ENCODE peak calls at places on chromosomes 13 and 19, in seven cellular contexts. N is CD8-positive, alpha-beta T cell; U is AG09309; T is AG04450; J is dorsolateral prefrontal cortex; M is ovary; I is GM06990. W is an unnamed sample.

GRCh38 chr13:49348748-49349147 is 95.1 kb downstream of the CAB39L start:
- DNase-seq in U (no peak), M (no peak), J (no peak), N (no peak), T (no peak), I (no peak), W (peak; percentile 4)

GRCh38 chr13:107395927-107396757 is 819.2 kb downstream of the LIG4 start:
- DNase-seq in T (no peak), N (no peak), U (no peak), I (no peak), M (no peak), J (no peak), W (no peak)

GRCh38 chr13:32031025-32031814 is at the start of gene FRY:
- DNase-seq in M (peak; percentile 65), J (peak; percentile 78), I (peak; percentile 50), N (peak; percentile 20), T (no peak), U (no peak), W (peak; percentile 40)

GRCh38 chr19:49930483-49931011 is 1.2 kb upstream of the NUP62 start:
- DNase-seq in U (no peak), I (no peak), T (no peak), M (peak; percentile 74), N (no peak), J (no peak), W (no peak)

GRCh38 chr19:43781630-43782310 is 997 bp upstream of the KCNN4 start:
- DNase-seq in J (no peak), T (no peak), M (no peak), N (no peak), I (no peak), U (no peak), W (peak; percentile 53)

GRCh38 chr13:21123956-21124355 is 52.4 kb downstream of the SKA3 start:
- DNase-seq in I (no peak), U (no peak), T (no peak), N (no peak), M (no peak), J (no peak), W (no peak)

GRCh38 chr13:47337781-47338507 is 441.1 kb upstream of the HTR2A start:
- DNase-seq in T (peak; percentile 52), J (peak; percentile 29), U (peak; percentile 49), N (no peak), I (no peak), M (no peak), W (no peak)

GRCh38 chr19:6590458-6591319 is at the start of gene CD70:
- DNase-seq in U (no peak), N (peak; percentile 29), J (no peak), M (no peak), T (no peak), I (peak; percentile 91), W (peak; percentile 51)

GRCh38 chr19:42655748-42656147 is 61.0 kb upstream of the CEACAM8 start:
- DNase-seq in T (no peak), N (no peak), U (no peak), J (no peak), I (no peak), M (no peak), W (no peak)

GRCh38 chr13:106455190-106455589 is 80.3 kb downstream of the EFNB2 start:
- DNase-seq in J (no peak), U (no peak), I (no peak), N (no peak), M (no peak), T (no peak), W (no peak)

GRCh38 chr13:104011505-104012270 is 945.5 kb upstream of the SLC10A2 start:
- DNase-seq in I (no peak), N (no peak), U (no peak), M (no peak), T (no peak), J (no peak), W (no peak)

GRCh38 chr19:58380037-58380735 is 644 bp downstream of the ZNF837 start:
- DNase-seq in M (no peak), I (no peak), N (no peak), T (no peak), J (no peak), U (no peak), W (peak; percentile 11)

GRCh38 chr19:13181747-13182388 is 31.7 kb downstream of the IER2 start:
- DNase-seq in M (peak; percentile 39), T (no peak), U (no peak), J (peak; percentile 81), N (no peak), I (peak; percentile 67), W (peak; percentile 28)

GRCh38 chr19:58261600-58261967 is 17.2 kb upstream of the ZNF8 start:
- DNase-seq in T (no peak), I (no peak), J (no peak), N (no peak), U (no peak), M (no peak), W (no peak)

GRCh38 chr13:31441804-31442487 is 242.2 kb downstream of the B3GLCT start:
- DNase-seq in J (no peak), U (no peak), M (peak; percentile 24), N (no peak), T (no peak), I (no peak), W (no peak)

GRCh38 chr13:111093136-111093535 is 22.0 kb upstream of the ARHGEF7 start:
- DNase-seq in N (no peak), T (no peak), U (no peak), I (no peak), M (no peak), J (no peak), W (no peak)

GRCh38 chr13:20161275-20161950 is 561 bp upstream of the GJA3 start:
- DNase-seq in U (no peak), I (peak; percentile 67), M (no peak), N (peak; percentile 51), T (no peak), J (no peak), W (no peak)

GRCh38 chr19:3508771-3509535 is 2.8 kb downstream of the FZR1 start:
- DNase-seq in N (no peak), T (no peak), J (no peak), I (no peak), U (no peak), M (no peak), W (no peak)

GRCh38 chr13:99972190-99972731 is 694 bp upstream of the ZIC5 start:
- DNase-seq in U (no peak), J (no peak), I (no peak), N (no peak), T (no peak), M (no peak), W (no peak)

GRCh38 chr19:1929051-1929742 is 11.8 kb upstream of the CSNK1G2 start:
- DNase-seq in I (peak; percentile 87), U (no peak), T (no peak), J (peak; percentile 65), M (peak; percentile 79), N (peak; percentile 80), W (peak; percentile 77)

GRCh38 chr13:103291226-103291625 is 225.0 kb upstream of the SLC10A2 start:
- DNase-seq in I (no peak), T (no peak), J (no peak), M (no peak), U (no peak), N (no peak), W (no peak)

GRCh38 chr19:15432629-15433518 is 14.1 kb upstream of the AKAP8L start:
- DNase-seq in U (peak; percentile 52), M (peak; percentile 89), N (peak; percentile 85), I (peak; percentile 95), T (peak; percentile 72), J (peak; percentile 89), W (peak; percentile 94)

GRCh38 chr19:35247526-35248309 is 1.1 kb upstream of the LSR start:
- DNase-seq in N (peak; percentile 49), J (no peak), U (no peak), T (no peak), M (peak; percentile 27), I (peak; percentile 88), W (peak; percentile 92)

DNA sequence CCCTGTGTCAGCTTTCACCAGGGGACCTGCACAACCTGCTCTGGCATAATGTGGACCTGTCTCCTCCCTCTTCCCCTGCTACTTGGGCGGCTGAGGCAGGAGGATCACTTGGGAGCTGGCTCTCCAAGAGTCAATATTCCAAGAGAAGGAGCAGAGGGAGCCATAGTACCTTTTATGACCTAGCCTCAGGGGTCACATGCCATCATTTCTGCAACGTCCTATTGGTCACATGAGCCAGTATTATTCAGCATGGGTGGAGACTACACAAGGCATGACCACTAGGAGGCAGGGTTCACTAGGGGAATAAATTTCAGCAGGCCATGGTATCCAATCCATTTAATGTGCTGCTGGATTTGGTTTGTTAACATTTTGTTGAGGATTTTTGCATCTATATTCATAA is 12.0 kb upstream of the SHFL start:
- DNase-seq in J (no peak), N (no peak), T (no peak), M (no peak), I (no peak), U (no peak), W (peak; percentile 24)
- TF ChIP-seq CTCF in J (peak; percentile 14), N (peak; percentile 52), T (peak; percentile 28), M (no peak), I (peak; percentile 34), U (peak; percentile 32), W (peak; percentile 20)

DNA sequence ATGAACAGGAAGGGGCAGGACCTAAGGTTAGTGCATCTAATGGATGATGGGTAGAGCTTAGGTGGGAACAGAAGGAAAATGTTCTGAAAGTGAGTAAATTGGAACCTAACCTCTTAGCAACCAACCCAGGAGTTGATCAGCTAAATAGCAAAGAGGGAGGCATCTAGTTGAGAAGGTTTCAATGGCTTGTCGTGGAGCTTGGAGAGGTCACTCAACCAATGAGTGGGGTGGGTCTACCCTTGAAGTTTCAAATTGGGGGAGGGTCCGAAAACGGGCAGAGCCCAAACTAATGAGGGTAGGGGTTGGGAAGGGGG is 5.7 kb upstream of the SHKBP1 start:
- DNase-seq in M (no peak), J (no peak), N (no peak), U (no peak), I (no peak), T (no peak), W (no peak)
- H3K4me3 ChIP-seq in M (no peak overlapping the region), J (no peak overlapping the region), N (peak overlapping the region; percentile 51), U (peak overlapping the region; percentile 6), I (peak overlapping the region; percentile 30), T (peak overlapping the region; percentile 7), W (peak overlapping the region; percentile 11)

GRCh38 chr19:23996549-23996948 is 81.9 kb downstream of the ZNF726 start:
- DNase-seq in U (no peak), I (no peak), M (no peak), T (no peak), J (no peak), N (no peak), W (no peak)
- TF ChIP-seq CTCF in U (peak; percentile 33), I (peak; percentile 18), M (no peak), T (peak; percentile 22), J (peak; percentile 20), N (peak; percentile 23), W (peak; percentile 14)

GRCh38 chr19:674282-675151 is 1.7 kb upstream of the FSTL3 start:
- DNase-seq in T (no peak), U (no peak), N (no peak), J (no peak), I (no peak), M (peak; percentile 44), W (no peak)

GRCh38 chr19:676007-676342 is 217 bp upstream of the FSTL3 start:
- DNase-seq in T (no peak), I (no peak), J (no peak), U (no peak), M (no peak), N (no peak), W (no peak)

GRCh38 chr19:677601-678380 is 1.6 kb downstream of the FSTL3 start:
- DNase-seq in I (no peak), M (no peak), T (no peak), J (no peak), N (no peak), U (no peak), W (peak; percentile 72)

GRCh38 chr19:677201-677600 is 1.0 kb downstream of the FSTL3 start:
- DNase-seq in N (no peak), M (peak; percentile 89), U (peak; percentile 25), J (no peak), I (no peak), T (peak; percentile 18), W (peak; percentile 86)

GRCh38 chr19:676343-677105 is at the start of gene FSTL3:
- DNase-seq in M (peak; percentile 59), U (no peak), T (no peak), N (no peak), J (no peak), I (no peak), W (peak; percentile 32)
- H3K4me3 ChIP-seq in M (peak within 1 kb of the TSS; percentile 43), U (peak within 1 kb of the TSS; percentile 80), T (peak within 1 kb of the TSS; percentile 75), N (no peak within 1 kb of the TSS), J (peak within 1 kb of the TSS; percentile 12), I (peak within 1 kb of the TSS; percentile 63), W (peak within 1 kb of the TSS; percentile 84)